ENCODE peak calls at places on chromosomes 13 and 19, in four cellular contexts. One of them, this sample, is unnamed. For H3K4me1, the result is how much of the 10 kb centered on the place peaks cover.

GRCh38 chr13:112828082-112828699 is 138.4 kb downstream of the ATP11A start:
- DNase-seq in CD8-positive, alpha-beta T cell: no peak
- DNase-seq in mammary epithelial cell: no peak
- DNase-seq in keratinocyte: no peak
- DNase-seq in this sample: no peak

GRCh38 chr13:24085662-24086061 is 74.9 kb upstream of the SPATA13 start:
- DNase-seq in CD8-positive, alpha-beta T cell: no peak
- DNase-seq in mammary epithelial cell: no peak
- DNase-seq in keratinocyte: no peak
- DNase-seq in this sample: no peak

GRCh38 chr19:32067686-32068085 is 277.7 kb upstream of the ZNF507 start:
- DNase-seq in CD8-positive, alpha-beta T cell: no peak
- DNase-seq in mammary epithelial cell: no peak
- DNase-seq in keratinocyte: no peak
- DNase-seq in this sample: no peak

GRCh38 chr19:677201-677600 is 1.0 kb downstream of the FSTL3 start:
- DNase-seq in CD8-positive, alpha-beta T cell: no peak
- DNase-seq in mammary epithelial cell: peak
- DNase-seq in keratinocyte: no peak
- DNase-seq in this sample: peak

GRCh38 chr19:51422053-51422448 is 4.6 kb upstream of the SIGLEC10 start:
- DNase-seq in CD8-positive, alpha-beta T cell: peak
- DNase-seq in mammary epithelial cell: peak
- DNase-seq in keratinocyte: no peak
- DNase-seq in this sample: peak

GRCh38 chr19:34254552-34255432 is at the start of gene GARRE1:
- DNase-seq in CD8-positive, alpha-beta T cell: peak
- DNase-seq in mammary epithelial cell: no peak
- DNase-seq in keratinocyte: no peak
- DNase-seq in this sample: peak

GRCh38 chr19:20661150-20661819 is at the start of gene ZNF626:
- DNase-seq in CD8-positive, alpha-beta T cell: peak
- DNase-seq in mammary epithelial cell: peak
- DNase-seq in keratinocyte: peak
- DNase-seq in this sample: peak

GRCh38 chr13:21970172-21970571 is 299.3 kb downstream of the FGF9 start:
- DNase-seq in CD8-positive, alpha-beta T cell: no peak
- DNase-seq in mammary epithelial cell: no peak
- DNase-seq in keratinocyte: no peak
- DNase-seq in this sample: peak

GRCh38 chr19:10467104-10467706 is 36.0 kb downstream of the KEAP1 start:
- DNase-seq in CD8-positive, alpha-beta T cell: no peak
- DNase-seq in mammary epithelial cell: no peak
- DNase-seq in keratinocyte: no peak
- DNase-seq in this sample: no peak

GRCh38 chr13:59533561-59534337 is 630.0 kb downstream of the DIAPH3 start:
- DNase-seq in CD8-positive, alpha-beta T cell: no peak
- DNase-seq in mammary epithelial cell: peak
- DNase-seq in keratinocyte: no peak
- DNase-seq in this sample: no peak

GRCh38 chr19:23509686-23510450 is 114.6 kb upstream of the ZNF91 start:
- DNase-seq in CD8-positive, alpha-beta T cell: no peak
- DNase-seq in mammary epithelial cell: peak
- DNase-seq in keratinocyte: peak
- DNase-seq in this sample: no peak

GRCh38 chr13:111904166-111904565 is 162.8 kb upstream of the SOX1 start:
- DNase-seq in CD8-positive, alpha-beta T cell: no peak
- DNase-seq in mammary epithelial cell: no peak
- DNase-seq in keratinocyte: no peak
- DNase-seq in this sample: no peak

GRCh38 chr19:16342002-16342715 is 17.5 kb downstream of the KLF2 start:
- DNase-seq in CD8-positive, alpha-beta T cell: no peak
- DNase-seq in mammary epithelial cell: no peak
- DNase-seq in keratinocyte: no peak
- DNase-seq in this sample: peak

GRCh38 chr19:14116918-14117578 is 514 bp downstream of the PRKACA start:
- DNase-seq in CD8-positive, alpha-beta T cell: no peak
- DNase-seq in mammary epithelial cell: no peak
- DNase-seq in keratinocyte: no peak
- DNase-seq in this sample: peak

GRCh38 chr19:34173145-34173956 is 1.0 kb downstream of the LSM14A start:
- DNase-seq in CD8-positive, alpha-beta T cell: no peak
- DNase-seq in mammary epithelial cell: peak
- DNase-seq in keratinocyte: no peak
- DNase-seq in this sample: no peak

GRCh38 chr19:33535176-33535575 is 13.6 kb upstream of the PEPD start:
- DNase-seq in CD8-positive, alpha-beta T cell: no peak
- DNase-seq in mammary epithelial cell: peak
- DNase-seq in keratinocyte: no peak
- DNase-seq in this sample: no peak

GRCh38 chr13:48562296-48563066 is 29.6 kb upstream of the RCBTB2 start:
- DNase-seq in CD8-positive, alpha-beta T cell: peak
- DNase-seq in mammary epithelial cell: peak
- DNase-seq in keratinocyte: no peak
- DNase-seq in this sample: no peak

GRCh38 chr19:51079486-51080110 is 3.1 kb downstream of the KLK14 start:
- DNase-seq in CD8-positive, alpha-beta T cell: no peak
- DNase-seq in mammary epithelial cell: no peak
- DNase-seq in keratinocyte: no peak
- DNase-seq in this sample: no peak

GRCh38 chr19:16262618-16263017 is 62.0 kb upstream of the KLF2 start:
- DNase-seq in CD8-positive, alpha-beta T cell: no peak
- DNase-seq in mammary epithelial cell: no peak
- DNase-seq in keratinocyte: no peak
- DNase-seq in this sample: no peak

GRCh38 chr19:39111593-39112199 is 13.9 kb upstream of the PAK4 start:
- DNase-seq in CD8-positive, alpha-beta T cell: no peak
- DNase-seq in mammary epithelial cell: peak
- DNase-seq in keratinocyte: no peak
- DNase-seq in this sample: no peak

GRCh38 chr19:33000510-33000909 is 28.5 kb downstream of the FAAP24 start:
- DNase-seq in CD8-positive, alpha-beta T cell: peak
- DNase-seq in mammary epithelial cell: no peak
- DNase-seq in keratinocyte: no peak
- DNase-seq in this sample: no peak

GRCh38 chr13:66895780-66896179 is 334.4 kb downstream of the PCDH9 start:
- DNase-seq in CD8-positive, alpha-beta T cell: no peak
- DNase-seq in mammary epithelial cell: no peak
- DNase-seq in keratinocyte: no peak
- DNase-seq in this sample: no peak

GRCh38 chr13:71290963-71291937 is 575.8 kb downstream of the DACH1 start:
- DNase-seq in CD8-positive, alpha-beta T cell: peak
- DNase-seq in mammary epithelial cell: peak
- DNase-seq in keratinocyte: peak
- DNase-seq in this sample: no peak

GRCh38 chr19:19406878-19407639 is 1.6 kb downstream of the GATAD2A start:
- DNase-seq in CD8-positive, alpha-beta T cell: no peak
- DNase-seq in mammary epithelial cell: peak
- DNase-seq in keratinocyte: no peak
- DNase-seq in this sample: no peak

GRCh38 chr19:4713384-4713951 is 10.2 kb downstream of the DPP9 start:
- DNase-seq in CD8-positive, alpha-beta T cell: no peak
- DNase-seq in mammary epithelial cell: peak
- DNase-seq in keratinocyte: peak
- DNase-seq in this sample: peak

GRCh38 chr13:99311137-99311536 is 3.9 kb upstream of the GPR183 start:
- DNase-seq in CD8-positive, alpha-beta T cell: no peak
- DNase-seq in mammary epithelial cell: no peak
- DNase-seq in keratinocyte: no peak
- DNase-seq in this sample: no peak

GRCh38 chr13:100675660-100676129 is 1.1 kb upstream of the TMTC4 start:
- DNase-seq in CD8-positive, alpha-beta T cell: no peak
- DNase-seq in mammary epithelial cell: no peak
- DNase-seq in keratinocyte: no peak
- DNase-seq in this sample: no peak

GRCh38 chr13:21061077-21061945 is at the start of gene LATS2:
- DNase-seq in CD8-positive, alpha-beta T cell: peak
- DNase-seq in mammary epithelial cell: peak
- DNase-seq in keratinocyte: peak
- DNase-seq in this sample: peak

GRCh38 chr19:46746281-46746965 is at the start of gene STRN4:
- DNase-seq in CD8-positive, alpha-beta T cell: peak
- DNase-seq in mammary epithelial cell: peak
- DNase-seq in keratinocyte: no peak
- DNase-seq in this sample: peak

GRCh38 chr13:27001705-27002104 is 169.9 kb downstream of the USP12 start:
- DNase-seq in CD8-positive, alpha-beta T cell: no peak
- DNase-seq in mammary epithelial cell: no peak
- DNase-seq in keratinocyte: no peak
- DNase-seq in this sample: no peak

GRCh38 chr19:41304706-41305483 is 5.1 kb upstream of the CCDC97 start:
- DNase-seq in CD8-positive, alpha-beta T cell: no peak
- DNase-seq in mammary epithelial cell: no peak
- DNase-seq in keratinocyte: no peak
- DNase-seq in this sample: no peak

GRCh38 chr19:44925114-44925891 is 10.9 kb downstream of the APOC1 start:
- DNase-seq in CD8-positive, alpha-beta T cell: no peak
- DNase-seq in mammary epithelial cell: no peak
- DNase-seq in keratinocyte: no peak
- DNase-seq in this sample: peak

GRCh38 chr19:1249298-1249989 is 1.1 kb downstream of the MIDN start:
- DNase-seq in CD8-positive, alpha-beta T cell: peak
- DNase-seq in mammary epithelial cell: peak
- DNase-seq in keratinocyte: no peak
- DNase-seq in this sample: peak

GRCh38 chr13:48489003-48489402 is 43.9 kb downstream of the RCBTB2 start:
- DNase-seq in CD8-positive, alpha-beta T cell: no peak
- DNase-seq in mammary epithelial cell: no peak
- DNase-seq in keratinocyte: no peak
- DNase-seq in this sample: no peak

GRCh38 chr13:99199541-99200432 is 867 bp upstream of the UBAC2 start:
- DNase-seq in CD8-positive, alpha-beta T cell: no peak
- DNase-seq in mammary epithelial cell: peak
- DNase-seq in keratinocyte: no peak
- DNase-seq in this sample: no peak

GRCh38 chr13:106314417-106314816 is 221.0 kb downstream of the EFNB2 start:
- DNase-seq in CD8-positive, alpha-beta T cell: no peak
- DNase-seq in mammary epithelial cell: no peak
- DNase-seq in keratinocyte: no peak
- DNase-seq in this sample: no peak

GRCh38 chr19:10292789-10293636 is 3.3 kb downstream of the ICAM5 start:
- DNase-seq in CD8-positive, alpha-beta T cell: no peak
- DNase-seq in mammary epithelial cell: no peak
- DNase-seq in keratinocyte: no peak
- DNase-seq in this sample: no peak

GRCh38 chr19:21256722-21257121 is 72.5 kb downstream of the ZNF708 start:
- DNase-seq in CD8-positive, alpha-beta T cell: no peak
- DNase-seq in mammary epithelial cell: peak
- DNase-seq in keratinocyte: no peak
- DNase-seq in this sample: no peak

GRCh38 chr19:2782936-2783780 is at the start of gene SGTA:
- DNase-seq in CD8-positive, alpha-beta T cell: peak
- DNase-seq in mammary epithelial cell: peak
- DNase-seq in keratinocyte: peak
- DNase-seq in this sample: peak

GRCh38 chr19:2782357-2782935 is 627 bp downstream of the SGTA start:
- DNase-seq in CD8-positive, alpha-beta T cell: no peak
- DNase-seq in mammary epithelial cell: peak
- DNase-seq in keratinocyte: no peak
- DNase-seq in this sample: no peak

GRCh38 chr19:2777952-2778683 is 5.0 kb downstream of the SGTA start:
- DNase-seq in CD8-positive, alpha-beta T cell: no peak
- DNase-seq in mammary epithelial cell: no peak
- DNase-seq in keratinocyte: no peak
- DNase-seq in this sample: no peak

GRCh38 chr19:2779121-2779740 is 3.8 kb downstream of the SGTA start:
- DNase-seq in CD8-positive, alpha-beta T cell: no peak
- DNase-seq in mammary epithelial cell: no peak
- DNase-seq in keratinocyte: no peak
- DNase-seq in this sample: no peak

GRCh38 chr19:2780284-2780683 is 2.8 kb downstream of the SGTA start:
- DNase-seq in CD8-positive, alpha-beta T cell: no peak
- DNase-seq in mammary epithelial cell: no peak
- DNase-seq in keratinocyte: no peak
- DNase-seq in this sample: no peak
- H3K4me1 ChIP-seq in CD8-positive, alpha-beta T cell: under half
- H3K4me1 ChIP-seq in mammary epithelial cell: under half
- H3K4me1 ChIP-seq in keratinocyte: under half
- H3K4me1 ChIP-seq in this sample: under half

GRCh38 chr19:35316560-35316959 is 12.4 kb upstream of the CD22 start:
- DNase-seq in CD8-positive, alpha-beta T cell: no peak
- DNase-seq in mammary epithelial cell: no peak
- DNase-seq in keratinocyte: no peak
- DNase-seq in this sample: no peak
- H3K27ac ChIP-seq in CD8-positive, alpha-beta T cell: no peak
- H3K27ac ChIP-seq in mammary epithelial cell: no peak
- H3K27ac ChIP-seq in keratinocyte: no peak
- H3K27ac ChIP-seq in this sample: no peak

DNA sequence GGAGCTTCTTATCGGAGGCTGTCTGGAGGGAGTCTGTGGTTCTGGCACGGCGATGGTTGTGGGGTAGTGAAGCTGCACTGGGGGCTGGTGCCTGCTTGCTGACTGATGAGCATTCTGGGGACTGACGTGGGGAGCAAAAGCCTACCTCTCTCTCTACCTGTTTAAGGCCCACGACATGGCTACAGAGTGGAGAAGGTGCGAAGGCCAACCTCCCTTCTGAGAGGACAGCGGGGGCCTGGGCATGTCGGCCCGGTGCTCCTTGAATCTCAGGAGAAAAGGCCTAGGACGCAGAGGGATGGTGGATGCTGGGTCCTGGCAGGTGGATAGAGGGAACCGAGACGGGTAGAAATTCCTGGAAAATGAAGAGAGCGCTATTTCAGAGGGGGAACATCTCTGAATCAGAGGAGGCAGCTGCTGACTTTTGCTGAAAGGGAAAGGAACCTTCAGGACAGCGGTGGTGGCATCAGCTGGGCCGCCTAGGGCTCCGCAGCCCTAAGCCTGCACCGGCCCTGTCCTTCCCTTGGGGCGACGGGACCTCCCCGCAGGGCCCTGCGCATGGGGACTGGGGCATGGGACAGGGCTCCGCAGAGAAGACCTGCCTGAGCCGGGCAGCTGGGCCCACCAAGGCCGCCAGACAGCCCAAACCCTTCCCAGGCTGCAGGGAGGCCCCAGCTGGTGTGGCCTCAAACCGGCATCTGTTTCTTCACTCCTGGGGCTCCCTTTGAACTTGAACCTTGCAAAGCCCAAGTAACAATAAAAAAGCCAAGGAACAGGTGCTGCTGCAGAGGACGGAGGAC is 35.0 kb upstream of the MEDAG start:
- DNase-seq in CD8-positive, alpha-beta T cell: no peak
- DNase-seq in mammary epithelial cell: no peak
- DNase-seq in keratinocyte: no peak
- DNase-seq in this sample: no peak
- H3K4me1 ChIP-seq in CD8-positive, alpha-beta T cell: under half
- H3K4me1 ChIP-seq in mammary epithelial cell: under half
- H3K4me1 ChIP-seq in keratinocyte: under half
- H3K4me1 ChIP-seq in this sample: under half

GRCh38 chr13:43326100-43326499 is 302.7 kb downstream of the DNAJC15 start:
- DNase-seq in CD8-positive, alpha-beta T cell: no peak
- DNase-seq in mammary epithelial cell: no peak
- DNase-seq in keratinocyte: no peak
- DNase-seq in this sample: no peak
- H3K27ac ChIP-seq in CD8-positive, alpha-beta T cell: no peak
- H3K27ac ChIP-seq in mammary epithelial cell: no peak
- H3K27ac ChIP-seq in keratinocyte: no peak
- H3K27ac ChIP-seq in this sample: no peak

This sample was measured in aorta.